ENCODE peak calls at places on chromosomes 13 and 19, in five cellular contexts. One of them, this sample, is unnamed.

GRCh38 chr13:72341904-72342303 is 385.5 kb downstream of the MZT1 start:
- DNase-seq in SHP77: no peak
- DNase-seq in GM04503: no peak
- DNase-seq in effector memory CD4-positive, alpha-beta T cell: no peak
- DNase-seq in C1 segment of cervical spinal cord: no peak
- DNase-seq in this sample: no peak

GRCh38 chr13:110531671-110532083 is 29.8 kb downstream of the RAB20 start:
- DNase-seq in effector memory CD4-positive, alpha-beta T cell: no peak
- DNase-seq in C1 segment of cervical spinal cord: no peak
- DNase-seq in GM04503: no peak
- DNase-seq in SHP77: no peak
- DNase-seq in this sample: no peak

GRCh38 chr13:19153782-19154450 is 27.7 kb downstream of the TUBA3C start:
- DNase-seq in SHP77: no peak
- DNase-seq in C1 segment of cervical spinal cord: no peak
- DNase-seq in effector memory CD4-positive, alpha-beta T cell: no peak
- DNase-seq in GM04503: no peak
- DNase-seq in this sample: no peak

GRCh38 chr19:13965926-13966683 is 13.8 kb downstream of the DCAF15 start:
- DNase-seq in C1 segment of cervical spinal cord: no peak
- DNase-seq in SHP77: no peak
- DNase-seq in effector memory CD4-positive, alpha-beta T cell: no peak
- DNase-seq in GM04503: no peak
- DNase-seq in this sample: no peak

GRCh38 chr19:32401992-32402391 is 3.6 kb upstream of the DPY19L3 start:
- DNase-seq in effector memory CD4-positive, alpha-beta T cell: no peak
- DNase-seq in GM04503: no peak
- DNase-seq in C1 segment of cervical spinal cord: no peak
- DNase-seq in SHP77: no peak
- DNase-seq in this sample: no peak

GRCh38 chr13:66926851-66927524 is 303.1 kb downstream of the PCDH9 start:
- DNase-seq in GM04503: no peak
- DNase-seq in SHP77: no peak
- DNase-seq in C1 segment of cervical spinal cord: no peak
- DNase-seq in effector memory CD4-positive, alpha-beta T cell: no peak
- DNase-seq in this sample: no peak

GRCh38 chr13:102128216-102128800 is 273.5 kb downstream of the FGF14 start:
- DNase-seq in SHP77: no peak
- DNase-seq in GM04503: no peak
- DNase-seq in C1 segment of cervical spinal cord: no peak
- DNase-seq in effector memory CD4-positive, alpha-beta T cell: no peak
- DNase-seq in this sample: no peak

GRCh38 chr13:73741742-73742141 is 392.5 kb downstream of the KLF12 start:
- DNase-seq in C1 segment of cervical spinal cord: no peak
- DNase-seq in SHP77: no peak
- DNase-seq in GM04503: no peak
- DNase-seq in effector memory CD4-positive, alpha-beta T cell: no peak
- DNase-seq in this sample: no peak

GRCh38 chr13:101799196-101799595 is 346.7 kb downstream of the ITGBL1 start:
- DNase-seq in C1 segment of cervical spinal cord: no peak
- DNase-seq in effector memory CD4-positive, alpha-beta T cell: no peak
- DNase-seq in GM04503: no peak
- DNase-seq in SHP77: no peak
- DNase-seq in this sample: no peak

GRCh38 chr19:55877211-55877610 is 40.9 kb downstream of the NLRP4 start:
- DNase-seq in C1 segment of cervical spinal cord: no peak
- DNase-seq in effector memory CD4-positive, alpha-beta T cell: no peak
- DNase-seq in GM04503: no peak
- DNase-seq in SHP77: no peak
- DNase-seq in this sample: no peak

GRCh38 chr19:45809643-45810159 is 5.4 kb downstream of the RSPH6A start:
- DNase-seq in GM04503: peak; percentile 23
- DNase-seq in SHP77: peak; percentile 79
- DNase-seq in effector memory CD4-positive, alpha-beta T cell: no peak
- DNase-seq in C1 segment of cervical spinal cord: no peak
- DNase-seq in this sample: no peak

GRCh38 chr19:47740866-47741519 is 4.4 kb upstream of the NOP53 start:
- DNase-seq in C1 segment of cervical spinal cord: no peak
- DNase-seq in SHP77: no peak
- DNase-seq in effector memory CD4-positive, alpha-beta T cell: no peak
- DNase-seq in GM04503: no peak
- DNase-seq in this sample: no peak

GRCh38 chr19:976476-976875 is 7.7 kb upstream of the WDR18 start:
- DNase-seq in GM04503: no peak
- DNase-seq in effector memory CD4-positive, alpha-beta T cell: no peak
- DNase-seq in C1 segment of cervical spinal cord: no peak
- DNase-seq in SHP77: no peak
- DNase-seq in this sample: no peak

GRCh38 chr19:6211632-6212402 is 68.0 kb downstream of the MLLT1 start:
- DNase-seq in GM04503: no peak
- DNase-seq in SHP77: no peak
- DNase-seq in C1 segment of cervical spinal cord: no peak
- DNase-seq in effector memory CD4-positive, alpha-beta T cell: no peak
- DNase-seq in this sample: no peak

GRCh38 chr19:35269425-35270117 is 809 bp downstream of the USF2 start:
- DNase-seq in C1 segment of cervical spinal cord: peak; percentile 71
- DNase-seq in SHP77: peak; percentile 74
- DNase-seq in effector memory CD4-positive, alpha-beta T cell: peak; percentile 68
- DNase-seq in GM04503: no peak
- DNase-seq in this sample: no peak

GRCh38 chr19:46992699-46993535 is 26.7 kb upstream of the NPAS1 start:
- DNase-seq in GM04503: no peak
- DNase-seq in C1 segment of cervical spinal cord: no peak
- DNase-seq in effector memory CD4-positive, alpha-beta T cell: no peak
- DNase-seq in SHP77: no peak
- DNase-seq in this sample: no peak

GRCh38 chr13:63190219-63190618 is 1774.6 kb upstream of the PCDH20 start:
- DNase-seq in SHP77: no peak
- DNase-seq in effector memory CD4-positive, alpha-beta T cell: no peak
- DNase-seq in GM04503: no peak
- DNase-seq in C1 segment of cervical spinal cord: no peak
- DNase-seq in this sample: no peak

GRCh38 chr19:37983153-37983552 is 76.1 kb downstream of the SIPA1L3 start:
- DNase-seq in GM04503: no peak
- DNase-seq in effector memory CD4-positive, alpha-beta T cell: no peak
- DNase-seq in SHP77: no peak
- DNase-seq in C1 segment of cervical spinal cord: no peak
- DNase-seq in this sample: no peak

GRCh38 chr19:16296713-16297112 is 27.9 kb upstream of the KLF2 start:
- DNase-seq in SHP77: no peak
- DNase-seq in C1 segment of cervical spinal cord: no peak
- DNase-seq in effector memory CD4-positive, alpha-beta T cell: no peak
- DNase-seq in GM04503: no peak
- DNase-seq in this sample: no peak

GRCh38 chr19:17997969-17998826 is 9.8 kb upstream of the ARRDC2 start:
- DNase-seq in SHP77: no peak
- DNase-seq in effector memory CD4-positive, alpha-beta T cell: no peak
- DNase-seq in GM04503: no peak
- DNase-seq in C1 segment of cervical spinal cord: no peak
- DNase-seq in this sample: no peak

GRCh38 chr13:20718958-20719566 is 15.6 kb downstream of the IL17D start:
- DNase-seq in SHP77: no peak
- DNase-seq in effector memory CD4-positive, alpha-beta T cell: no peak
- DNase-seq in C1 segment of cervical spinal cord: no peak
- DNase-seq in GM04503: no peak
- DNase-seq in this sample: no peak

GRCh38 chr19:13835791-13836723 is 40.8 kb downstream of the ZSWIM4 start:
- DNase-seq in C1 segment of cervical spinal cord: no peak
- DNase-seq in SHP77: no peak
- DNase-seq in GM04503: no peak
- DNase-seq in effector memory CD4-positive, alpha-beta T cell: no peak
- DNase-seq in this sample: no peak

GRCh38 chr19:42433503-42434260 is 6.5 kb upstream of the LIPE start:
- DNase-seq in C1 segment of cervical spinal cord: peak; percentile 25
- DNase-seq in GM04503: no peak
- DNase-seq in SHP77: peak; percentile 9
- DNase-seq in effector memory CD4-positive, alpha-beta T cell: peak; percentile 56
- DNase-seq in this sample: peak; percentile 22

GRCh38 chr19:19062454-19063182 is 1.2 kb upstream of the SLC25A42 start:
- DNase-seq in effector memory CD4-positive, alpha-beta T cell: no peak
- DNase-seq in C1 segment of cervical spinal cord: no peak
- DNase-seq in GM04503: no peak
- DNase-seq in SHP77: no peak
- DNase-seq in this sample: no peak

GRCh38 chr19:8655340-8655709 is 24.9 kb downstream of the NFILZ start:
- DNase-seq in SHP77: peak; percentile 62
- DNase-seq in effector memory CD4-positive, alpha-beta T cell: peak; percentile 14
- DNase-seq in C1 segment of cervical spinal cord: no peak
- DNase-seq in GM04503: no peak
- DNase-seq in this sample: no peak

GRCh38 chr19:55257461-55258411 is 1.1 kb downstream of the PPP6R1 start:
- DNase-seq in GM04503: no peak
- DNase-seq in C1 segment of cervical spinal cord: no peak
- DNase-seq in effector memory CD4-positive, alpha-beta T cell: no peak
- DNase-seq in SHP77: no peak
- DNase-seq in this sample: no peak

GRCh38 chr13:68440874-68441273 is 1210.7 kb upstream of the PCDH9 start:
- DNase-seq in effector memory CD4-positive, alpha-beta T cell: no peak
- DNase-seq in C1 segment of cervical spinal cord: no peak
- DNase-seq in GM04503: no peak
- DNase-seq in SHP77: no peak
- DNase-seq in this sample: no peak

GRCh38 chr13:46804391-46804815 is 7.4 kb upstream of the ESD start:
- DNase-seq in SHP77: no peak
- DNase-seq in effector memory CD4-positive, alpha-beta T cell: no peak
- DNase-seq in C1 segment of cervical spinal cord: no peak
- DNase-seq in GM04503: peak; percentile 85
- DNase-seq in this sample: no peak

GRCh38 chr13:43846496-43846895 is 33.0 kb downstream of the CCDC122 start:
- DNase-seq in SHP77: no peak
- DNase-seq in C1 segment of cervical spinal cord: no peak
- DNase-seq in GM04503: peak; percentile 62
- DNase-seq in effector memory CD4-positive, alpha-beta T cell: no peak
- DNase-seq in this sample: no peak

GRCh38 chr13:26664942-26665341 is 95.6 kb downstream of the GPR12 start:
- DNase-seq in SHP77: no peak
- DNase-seq in C1 segment of cervical spinal cord: no peak
- DNase-seq in GM04503: no peak
- DNase-seq in effector memory CD4-positive, alpha-beta T cell: no peak
- DNase-seq in this sample: peak; percentile 35

GRCh38 chr13:44874886-44875630 is 114.2 kb downstream of the NUFIP1 start:
- DNase-seq in SHP77: no peak
- DNase-seq in C1 segment of cervical spinal cord: no peak
- DNase-seq in effector memory CD4-positive, alpha-beta T cell: no peak
- DNase-seq in GM04503: no peak
- DNase-seq in this sample: no peak

GRCh38 chr13:65461590-65461989 is 1768.5 kb downstream of the PCDH9 start:
- DNase-seq in SHP77: no peak
- DNase-seq in GM04503: no peak
- DNase-seq in C1 segment of cervical spinal cord: no peak
- DNase-seq in effector memory CD4-positive, alpha-beta T cell: no peak
- DNase-seq in this sample: no peak

GRCh38 chr13:111967572-111968201 is 99.3 kb upstream of the SOX1 start:
- DNase-seq in SHP77: no peak
- DNase-seq in GM04503: no peak
- DNase-seq in effector memory CD4-positive, alpha-beta T cell: no peak
- DNase-seq in C1 segment of cervical spinal cord: peak; percentile 4
- DNase-seq in this sample: no peak

GRCh38 chr13:20873348-20873747 is 29.2 kb downstream of the XPO4 start:
- DNase-seq in SHP77: no peak
- DNase-seq in GM04503: peak; percentile 24
- DNase-seq in C1 segment of cervical spinal cord: no peak
- DNase-seq in effector memory CD4-positive, alpha-beta T cell: no peak
- DNase-seq in this sample: no peak

GRCh38 chr13:39603424-39603947 is 493 bp upstream of the LHFPL6 start:
- DNase-seq in effector memory CD4-positive, alpha-beta T cell: no peak
- DNase-seq in SHP77: peak; percentile 9
- DNase-seq in GM04503: peak; percentile 13
- DNase-seq in C1 segment of cervical spinal cord: no peak
- DNase-seq in this sample: no peak

GRCh38 chr13:70391678-70392077 is 283.4 kb upstream of the KLHL1 start:
- DNase-seq in GM04503: no peak
- DNase-seq in C1 segment of cervical spinal cord: no peak
- DNase-seq in effector memory CD4-positive, alpha-beta T cell: no peak
- DNase-seq in SHP77: peak; percentile 71
- DNase-seq in this sample: no peak

GRCh38 chr19:54030895-54031586 is 32.7 kb downstream of the VSTM1 start:
- DNase-seq in effector memory CD4-positive, alpha-beta T cell: no peak
- DNase-seq in C1 segment of cervical spinal cord: no peak
- DNase-seq in GM04503: no peak
- DNase-seq in SHP77: no peak
- DNase-seq in this sample: no peak

This sample was measured in NCI-H1694.